ENCODE peak calls at places on chromosomes 16 and 17, in seven cellular contexts. A is SK-N-SH, I is GM23338, U is endodermal cell, N is IMR-90, Z is left ventricle myocardium inferior, V is astrocyte. R is an unnamed sample. For H3K4me1, the result is how much of the 10 kb centered on the place peaks cover.

GRCh38 chr17:39018267-39019134 is 51.3 kb upstream of the FBXO47 start:
- DNase-seq in A (no peak), N (no peak), I (no peak), V (no peak), Z (no peak), U (peak), R (no peak)

GRCh38 chr16:21159281-21159951 is 942 bp downstream of the LDAF1 start:
- DNase-seq in Z (peak), I (peak), V (no peak), U (peak), N (no peak), A (peak), R (no peak)

GRCh38 chr16:31105677-31106213 is 2.4 kb upstream of the BCKDK start:
- DNase-seq in Z (peak), I (peak), U (peak), A (peak), N (no peak), V (no peak), R (no peak)

GRCh38 chr17:34318474-34318873 is 761 bp upstream of the CCL8 start:
- DNase-seq in U (peak), N (no peak), Z (no peak), A (no peak), V (no peak), I (peak), R (no peak)

GRCh38 chr17:27601069-27601974 is 29.7 kb upstream of the LGALS9 start:
- DNase-seq in N (peak), A (peak), U (peak), Z (peak), V (peak), I (peak), R (peak)

GRCh38 chr17:7775058-7775457 is 57.5 kb downstream of the DNAH2 start:
- DNase-seq in U (no peak), A (no peak), V (no peak), I (no peak), N (no peak), Z (no peak), R (no peak)

GRCh38 chr16:70391881-70392481 is 45.3 kb downstream of the DDX19A start:
- DNase-seq in V (no peak), Z (peak), I (no peak), N (peak), A (no peak), U (no peak), R (no peak)

GRCh38 chr16:80720759-80721470 is 83.5 kb downstream of the CDYL2 start:
- DNase-seq in V (peak), N (no peak), I (no peak), Z (no peak), A (no peak), U (no peak), R (no peak)

GRCh38 chr16:56108724-56109123 is 82.6 kb upstream of the GNAO1 start:
- DNase-seq in A (no peak), Z (no peak), N (no peak), I (no peak), U (no peak), V (no peak), R (no peak)

GRCh38 chr16:30741461-30741914 is 6.7 kb upstream of the PHKG2 start:
- DNase-seq in N (peak), A (no peak), U (peak), V (peak), I (peak), Z (no peak), R (no peak)

GRCh38 chr17:38510424-38511125 is 82.3 kb downstream of the ARHGAP23 start:
- DNase-seq in V (peak), Z (no peak), U (peak), I (peak), N (no peak), A (peak), R (no peak)

GRCh38 chr17:57892820-57893595 is 43.2 kb upstream of the MRPS23 start:
- DNase-seq in I (peak), N (peak), Z (peak), V (peak), U (peak), A (no peak), R (peak)

GRCh38 chr17:51955245-51955644 is 203.3 kb downstream of the CA10 start:
- DNase-seq in A (no peak), V (no peak), I (no peak), U (no peak), N (no peak), Z (no peak), R (no peak)

GRCh38 chr17:72383053-72383847 is 262.4 kb downstream of the SOX9 start:
- DNase-seq in N (no peak), U (peak), Z (peak), I (peak), A (no peak), V (no peak), R (no peak)

GRCh38 chr17:41308918-41309359 is at the start of gene KRTAP16-1:
- DNase-seq in Z (no peak), A (no peak), I (no peak), V (no peak), N (no peak), U (no peak), R (no peak)

GRCh38 chr16:27640277-27640600 is 90.3 kb downstream of the KATNIP start:
- DNase-seq in V (no peak), N (no peak), Z (no peak), A (no peak), U (peak), I (peak), R (no peak)

GRCh38 chr16:71917900-71918299 is 22.6 kb downstream of the IST1 start:
- DNase-seq in Z (no peak), V (peak), I (no peak), A (no peak), N (peak), U (no peak), R (no peak)

GRCh38 chr16:82652826-82653225 is 26.1 kb downstream of the CDH13 start:
- DNase-seq in V (no peak), Z (no peak), I (no peak), U (no peak), N (no peak), A (no peak), R (no peak)

GRCh38 chr16:53780051-53780450 is 76.1 kb downstream of the FTO start:
- DNase-seq in I (no peak), Z (no peak), N (no peak), A (no peak), V (no peak), U (no peak), R (no peak)

GRCh38 chr17:77634710-77635109 is 323.8 kb upstream of the TNRC6C start:
- DNase-seq in A (no peak), Z (no peak), U (no peak), V (no peak), I (no peak), N (no peak), R (no peak)

GRCh38 chr16:88805340-88805715 is 1.7 kb downstream of the CDT1 start:
- DNase-seq in Z (no peak), A (no peak), N (no peak), V (no peak), I (no peak), U (no peak), R (no peak)
- H3K4me1 ChIP-seq in Z (under half), A (under half), N (under half), V (under half), I (under half), U (under half), R (half or more)

DNA sequence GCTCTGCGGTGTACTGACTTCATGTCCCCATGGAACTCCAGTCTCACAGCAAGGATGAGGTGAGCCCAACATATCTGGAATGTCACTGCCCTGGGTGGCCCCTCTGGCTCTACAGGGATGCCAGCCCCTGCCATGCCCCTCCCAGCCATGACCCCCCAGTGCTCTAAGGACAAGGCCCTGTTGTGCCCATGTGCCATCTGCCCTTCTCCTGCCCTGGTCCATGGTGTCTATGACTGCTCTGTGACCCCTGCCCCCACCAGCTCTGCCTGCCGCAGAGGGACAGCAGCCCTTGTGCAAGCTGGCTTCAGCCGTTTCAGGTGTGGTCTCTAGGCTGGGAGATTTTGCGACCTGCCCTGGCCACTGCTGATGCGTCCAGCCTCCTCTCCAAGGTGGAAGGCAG is 40.3 kb downstream of the TK2 start:
- DNase-seq in U (no peak), I (no peak), N (no peak), A (no peak), V (no peak), Z (no peak), R (no peak)
- H3K4me1 ChIP-seq in U (under half), I (under half), N (under half), A (under half), V (under half), Z (under half), R (half or more)

GRCh38 chr17:64250211-64250835 is 12.7 kb downstream of the TEX2 start:
- DNase-seq in A (no peak), N (no peak), U (peak), V (no peak), Z (no peak), I (no peak), R (no peak)
- H3K4me1 ChIP-seq in A (under half), N (under half), U (under half), V (under half), Z (half or more), I (under half), R (under half)

GRCh38 chr17:82299452-82299851 is 18.0 kb downstream of the CD7 start:
- DNase-seq in U (no peak), A (no peak), Z (no peak), V (no peak), I (peak), N (no peak), R (no peak)

GRCh38 chr17:82301916-82302497 is 15.4 kb downstream of the CD7 start:
- DNase-seq in N (no peak), I (no peak), V (no peak), Z (no peak), A (peak), U (no peak), R (no peak)

GRCh38 chr17:82301300-82301915 is 16.0 kb downstream of the CD7 start:
- DNase-seq in V (no peak), A (peak), Z (no peak), N (no peak), I (no peak), U (no peak), R (no peak)

GRCh38 chr17:82300228-82300627 is 17.2 kb downstream of the CD7 start:
- DNase-seq in N (no peak), I (no peak), Z (no peak), U (no peak), A (no peak), V (no peak), R (no peak)

GRCh38 chr17:82300707-82301270 is 16.6 kb downstream of the CD7 start:
- DNase-seq in V (no peak), Z (peak), A (peak), N (peak), U (peak), I (peak), R (no peak)
- H3K4me1 ChIP-seq in V (under half), Z (under half), A (under half), N (under half), U (under half), I (under half), R (under half)

GRCh38 chr17:1390422-1391367 is 9.3 kb downstream of the YWHAE start:
- DNase-seq in N (peak), U (no peak), V (peak), I (no peak), A (no peak), Z (no peak), R (no peak)
- H3K4me1 ChIP-seq in N (under half), U (under half), V (under half), I (half or more), A (under half), Z (half or more), R (half or more)

DNA sequence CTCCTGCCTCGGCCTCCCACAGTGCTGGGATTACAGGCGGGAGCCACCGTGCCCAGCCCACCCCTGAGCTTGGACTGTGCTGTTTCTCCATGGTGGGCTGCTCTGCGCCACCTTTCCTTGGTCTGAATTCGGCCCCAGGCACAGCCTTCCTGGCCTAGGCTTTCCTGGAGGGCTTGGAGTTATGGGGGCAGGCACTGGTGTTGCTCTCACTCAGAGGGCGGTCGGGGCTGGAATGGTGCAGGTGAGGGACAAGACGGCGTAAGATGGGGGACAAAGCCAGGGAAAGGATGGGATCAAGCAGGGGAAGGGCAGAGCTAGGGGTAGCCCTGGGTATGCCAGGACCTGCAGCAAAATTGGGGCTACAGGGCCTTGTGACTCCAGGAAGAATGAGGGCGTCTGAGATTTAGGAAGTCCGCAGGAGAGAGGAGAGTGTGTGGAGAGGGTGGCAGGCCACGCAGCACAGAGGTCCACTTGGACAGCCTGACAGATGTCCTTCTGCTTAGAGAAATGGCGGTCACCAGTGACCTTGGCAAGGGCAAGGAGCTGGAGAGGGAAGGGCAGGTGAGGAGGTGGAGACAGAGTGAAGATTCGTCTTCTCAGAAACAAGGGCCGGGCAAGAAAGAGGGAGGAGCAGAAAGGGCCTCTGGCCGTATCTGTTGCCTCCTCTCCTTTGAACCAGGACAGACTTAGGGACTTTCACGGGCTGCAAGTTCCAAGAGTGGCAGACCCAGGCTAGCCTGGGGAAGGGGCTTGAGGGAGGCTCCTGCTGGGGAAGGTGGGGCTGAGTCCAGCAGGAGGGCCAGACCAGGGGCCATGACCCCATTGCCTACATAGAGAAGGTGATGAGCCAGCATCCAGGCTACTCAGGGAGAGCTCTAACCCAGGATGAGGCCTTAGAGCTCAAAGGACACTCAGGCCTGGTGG is 1.5 kb upstream of the ATP6V0C start:
- DNase-seq in N (no peak), V (no peak), A (no peak), I (no peak), U (no peak), Z (no peak), R (no peak)
- H3K4me1 ChIP-seq in N (under half), V (under half), A (under half), I (under half), U (under half), Z (half or more), R (under half)

DNA sequence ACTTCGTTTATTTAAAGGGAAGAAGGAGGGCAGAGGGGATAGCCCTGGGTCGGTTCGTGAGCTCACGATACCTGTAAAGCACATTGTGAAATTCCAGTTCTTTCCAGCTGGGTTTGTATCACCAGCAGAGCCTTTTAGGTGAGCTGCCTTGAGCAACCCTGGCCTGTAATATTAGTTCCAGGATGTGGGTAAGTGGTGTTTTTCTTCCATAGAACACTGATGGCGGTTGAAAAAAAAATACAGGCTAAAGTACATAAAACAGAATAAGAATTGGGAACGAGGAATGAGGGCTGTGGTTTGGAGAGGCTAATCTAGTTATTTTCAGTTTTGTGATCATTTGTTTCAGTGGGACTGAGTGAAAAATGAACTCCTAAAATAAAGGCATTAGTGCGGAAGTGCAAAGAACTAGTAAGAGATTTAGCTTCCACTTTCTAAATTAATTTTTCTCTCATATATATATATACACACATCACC is 20.6 kb downstream of the HS3ST3B1 start:
- DNase-seq in N (no peak), V (peak), A (no peak), Z (no peak), I (no peak), U (peak), R (no peak)
- H3K4me1 ChIP-seq in N (under half), V (under half), A (under half), Z (under half), I (half or more), U (under half), R (under half)

R was measured in esophagus squamous epithelium.